ENCODE peak calls at places on chromosomes 12 and 14, in four cellular contexts. One of them, this sample, is unnamed.

GRCh38 chr14:98966465-98967162 is 305.4 kb downstream of the BCL11B start:
- DNase-seq in HepG2: no peak
- DNase-seq in HCT116: no peak
- DNase-seq in K562: no peak
- DNase-seq in this sample: no peak

GRCh38 chr12:49873361-49873934 is 30.3 kb downstream of the FAIM2 start:
- DNase-seq in HepG2: no peak
- DNase-seq in HCT116: no peak
- DNase-seq in K562: no peak
- DNase-seq in this sample: no peak

GRCh38 chr14:59870277-59871165 is at the start of gene RTN1:
- DNase-seq in HepG2: no peak
- DNase-seq in HCT116: no peak
- DNase-seq in K562: peak
- DNase-seq in this sample: peak

GRCh38 chr14:68978550-68978911 is 571 bp downstream of the ACTN1 start:
- DNase-seq in HepG2: no peak
- DNase-seq in HCT116: no peak
- DNase-seq in K562: peak
- DNase-seq in this sample: peak

GRCh38 chr12:51846911-51847829 is 1.3 kb downstream of the FIGNL2 start:
- DNase-seq in HepG2: no peak
- DNase-seq in HCT116: no peak
- DNase-seq in K562: no peak
- DNase-seq in this sample: no peak

GRCh38 chr14:66624319-66624937 is 116.5 kb downstream of the GPHN start:
- DNase-seq in HepG2: peak
- DNase-seq in HCT116: peak
- DNase-seq in K562: peak
- DNase-seq in this sample: peak

GRCh38 chr14:54682578-54682977 is 115.7 kb downstream of the SAMD4A start:
- DNase-seq in HepG2: no peak
- DNase-seq in HCT116: no peak
- DNase-seq in K562: no peak
- DNase-seq in this sample: no peak

GRCh38 chr14:65333926-65334687 is 78.4 kb upstream of the FUT8 start:
- DNase-seq in HepG2: no peak
- DNase-seq in HCT116: no peak
- DNase-seq in K562: no peak
- DNase-seq in this sample: no peak

GRCh38 chr12:77723308-77723707 is 107.4 kb upstream of the NAV3 start:
- DNase-seq in HepG2: no peak
- DNase-seq in HCT116: no peak
- DNase-seq in K562: no peak
- DNase-seq in this sample: no peak

GRCh38 chr14:69873877-69874780 is 5.1 kb upstream of the SMOC1 start:
- DNase-seq in HepG2: no peak
- DNase-seq in HCT116: no peak
- DNase-seq in K562: no peak
- DNase-seq in this sample: no peak

GRCh38 chr14:69017706-69018105 is 38.6 kb upstream of the ACTN1 start:
- DNase-seq in HepG2: no peak
- DNase-seq in HCT116: no peak
- DNase-seq in K562: peak
- DNase-seq in this sample: no peak

DNA sequence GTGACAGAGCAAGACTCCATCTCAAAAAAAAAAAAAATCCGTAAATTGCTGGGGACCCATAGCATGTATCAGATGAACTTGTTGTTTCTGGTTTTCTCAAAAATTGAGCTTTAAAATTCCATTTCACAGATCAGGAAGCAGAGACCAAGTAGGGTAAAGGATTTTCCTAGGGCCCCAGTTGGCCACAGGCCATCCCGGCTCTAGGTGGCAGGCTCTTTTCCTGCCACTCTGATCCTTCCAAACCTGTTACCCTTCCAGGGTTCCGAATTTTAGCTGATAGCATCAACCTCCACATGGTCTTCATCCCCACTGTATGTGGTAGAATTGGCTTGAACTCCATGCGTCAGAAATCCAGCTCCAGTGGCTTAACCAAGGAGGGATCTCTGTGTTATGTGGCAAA is 36.1 kb upstream of the BDKRB2 start:
- DNase-seq in HepG2: no peak
- DNase-seq in HCT116: no peak
- DNase-seq in K562: no peak
- DNase-seq in this sample: no peak
- TF ChIP-seq JUND in HepG2: no peak
- TF ChIP-seq JUND in HCT116: no peak
- TF ChIP-seq JUND in K562: no peak
- TF ChIP-seq JUND in this sample: no peak

DNA sequence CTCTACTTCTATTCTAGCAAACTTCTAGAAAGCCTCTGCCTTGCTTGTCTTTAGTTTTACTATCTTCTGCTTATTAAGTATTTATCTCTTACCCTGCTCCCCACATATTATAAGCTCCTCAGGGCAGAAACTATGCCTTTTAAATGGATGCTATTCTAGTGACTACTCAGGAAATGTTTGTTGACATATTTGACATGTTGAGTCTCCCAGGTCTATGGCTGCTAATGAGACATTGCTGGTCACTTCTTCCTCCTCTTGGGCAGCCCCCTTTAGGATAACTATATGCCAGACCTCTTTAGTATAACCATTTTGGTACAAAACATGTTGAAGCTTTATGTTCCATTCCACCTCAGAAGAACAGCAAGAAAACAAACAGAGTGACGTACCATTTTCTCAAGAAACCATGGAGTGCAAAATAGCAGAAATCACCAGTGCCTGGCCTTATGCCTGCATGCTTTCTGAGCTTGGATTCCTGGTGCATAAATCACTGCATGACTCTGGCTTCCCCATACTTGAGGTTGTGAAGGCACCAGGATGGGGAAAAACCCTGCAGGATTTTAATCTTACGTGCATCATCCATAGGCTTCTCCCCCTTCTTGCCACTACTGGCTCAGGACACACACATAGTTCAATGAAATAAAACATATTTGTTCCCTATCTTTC is 202.6 kb downstream of the TMX1 start:
- DNase-seq in HepG2: no peak
- DNase-seq in HCT116: no peak
- DNase-seq in K562: no peak
- DNase-seq in this sample: no peak
- TF ChIP-seq JUND in HepG2: no peak
- TF ChIP-seq JUND in HCT116: no peak
- TF ChIP-seq JUND in K562: no peak
- TF ChIP-seq JUND in this sample: no peak

GRCh38 chr12:61524851-61525250 is 735.4 kb upstream of the USP15 start:
- DNase-seq in HepG2: no peak
- DNase-seq in HCT116: no peak
- DNase-seq in K562: no peak
- DNase-seq in this sample: no peak

GRCh38 chr12:61525331-61525730 is 734.9 kb upstream of the USP15 start:
- DNase-seq in HepG2: no peak
- DNase-seq in HCT116: no peak
- DNase-seq in K562: no peak
- DNase-seq in this sample: no peak

GRCh38 chr12:61521258-61521657 is 738.9 kb upstream of the USP15 start:
- DNase-seq in HepG2: no peak
- DNase-seq in HCT116: no peak
- DNase-seq in K562: no peak
- DNase-seq in this sample: no peak

GRCh38 chr12:61523276-61523992 is 736.8 kb upstream of the USP15 start:
- DNase-seq in HepG2: no peak
- DNase-seq in HCT116: no peak
- DNase-seq in K562: no peak
- DNase-seq in this sample: no peak
- TF ChIP-seq JUND in HepG2: no peak
- TF ChIP-seq JUND in HCT116: no peak
- TF ChIP-seq JUND in K562: no peak
- TF ChIP-seq JUND in this sample: no peak

GRCh38 chr12:79659961-79660431 is 30.8 kb downstream of the PAWR start:
- DNase-seq in HepG2: no peak
- DNase-seq in HCT116: no peak
- DNase-seq in K562: no peak
- DNase-seq in this sample: peak
- TF ChIP-seq JUND in HepG2: no peak
- TF ChIP-seq JUND in HCT116: no peak
- TF ChIP-seq JUND in K562: no peak
- TF ChIP-seq JUND in this sample: peak

DNA sequence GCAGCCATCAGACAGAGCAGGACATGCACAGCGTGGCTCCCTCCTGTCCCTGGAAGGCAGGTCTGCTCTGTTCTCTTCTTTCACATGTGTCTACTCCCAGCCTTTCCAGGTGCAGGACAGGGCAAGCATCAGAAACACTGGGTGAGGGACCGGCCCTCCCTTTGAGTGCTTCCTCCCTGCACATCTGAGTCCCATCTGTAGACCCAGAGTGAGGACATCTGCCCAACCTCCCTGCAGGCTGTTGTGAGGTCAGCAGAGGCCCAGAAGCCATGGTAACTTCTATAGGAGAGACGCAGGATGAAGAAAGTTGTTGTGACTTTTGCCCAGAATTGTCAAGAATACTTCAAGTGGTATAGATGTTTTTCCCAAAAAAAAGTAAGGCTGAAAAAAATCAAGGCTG is 282.7 kb downstream of the CACNA1C start:
- DNase-seq in HepG2: no peak
- DNase-seq in HCT116: no peak
- DNase-seq in K562: no peak
- DNase-seq in this sample: no peak
- TF ChIP-seq JUND in HepG2: no peak
- TF ChIP-seq JUND in HCT116: no peak
- TF ChIP-seq JUND in K562: no peak
- TF ChIP-seq JUND in this sample: no peak

DNA sequence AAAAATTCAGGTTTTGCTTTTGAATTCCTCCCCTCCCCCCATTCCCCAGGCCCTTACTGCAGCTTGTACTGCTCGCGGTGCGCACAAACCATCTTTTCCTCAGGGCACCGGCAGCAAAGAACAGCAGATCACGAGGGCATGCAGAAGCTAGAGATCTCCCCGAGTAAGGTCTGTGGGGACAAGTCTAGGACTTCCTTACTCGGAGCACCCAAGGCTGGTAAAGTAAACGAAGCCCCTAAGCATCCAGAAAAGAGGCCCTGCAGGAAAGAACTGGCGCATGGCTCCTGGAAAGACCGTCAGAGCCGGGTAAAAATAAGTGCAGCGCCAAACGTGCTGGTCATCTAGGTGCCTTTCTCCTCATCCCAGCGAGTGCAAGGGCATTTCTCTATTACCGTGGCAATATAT is 709 bp downstream of the LDHB start:
- DNase-seq in HepG2: no peak
- DNase-seq in HCT116: peak
- DNase-seq in K562: peak
- DNase-seq in this sample: no peak
- TF ChIP-seq JUND in HepG2: no peak
- TF ChIP-seq JUND in HCT116: no peak
- TF ChIP-seq JUND in K562: no peak
- TF ChIP-seq JUND in this sample: no peak

GRCh38 chr14:89029961-89030694 is 205.7 kb downstream of the TTC8 start:
- DNase-seq in HepG2: no peak
- DNase-seq in HCT116: no peak
- DNase-seq in K562: no peak
- DNase-seq in this sample: no peak
- TF ChIP-seq JUND in HepG2: no peak
- TF ChIP-seq JUND in HCT116: no peak
- TF ChIP-seq JUND in K562: no peak
- TF ChIP-seq JUND in this sample: no peak